ENCODE peak calls at places on chromosomes 5 and 9, in five cellular contexts. One of them, this sample, is unnamed.

GRCh38 chr9:91298304-91298703 is 63.4 kb downstream of the AUH start:
- DNase-seq in brain microvascular endothelial cell: peak
- DNase-seq in left kidney: peak
- DNase-seq in NCI-H1092: no peak
- DNase-seq in stimulated activated naive CD8-positive, alpha-beta T cell treated with anti-CD3 and anti-CD28 coated beads, Interleukin-15, amount 100 ng/mL, for 72 hours: no peak
- DNase-seq in this sample: no peak

GRCh38 chr5:179346401-179346800 is 1.1 kb upstream of the ADAMTS2 start:
- DNase-seq in brain microvascular endothelial cell: peak
- DNase-seq in left kidney: no peak
- DNase-seq in NCI-H1092: no peak
- DNase-seq in stimulated activated naive CD8-positive, alpha-beta T cell treated with anti-CD3 and anti-CD28 coated beads, Interleukin-15, amount 100 ng/mL, for 72 hours: no peak
- DNase-seq in this sample: no peak

GRCh38 chr5:179273074-179273435 is 72.2 kb downstream of the ADAMTS2 start:
- DNase-seq in brain microvascular endothelial cell: no peak
- DNase-seq in left kidney: no peak
- DNase-seq in NCI-H1092: no peak
- DNase-seq in stimulated activated naive CD8-positive, alpha-beta T cell treated with anti-CD3 and anti-CD28 coated beads, Interleukin-15, amount 100 ng/mL, for 72 hours: no peak
- DNase-seq in this sample: no peak

GRCh38 chr5:150208187-150209015 is 18.5 kb downstream of the SLC6A7 start:
- DNase-seq in brain microvascular endothelial cell: peak
- DNase-seq in left kidney: no peak
- DNase-seq in NCI-H1092: no peak
- DNase-seq in stimulated activated naive CD8-positive, alpha-beta T cell treated with anti-CD3 and anti-CD28 coated beads, Interleukin-15, amount 100 ng/mL, for 72 hours: no peak
- DNase-seq in this sample: no peak

GRCh38 chr5:38250752-38251448 is 7.5 kb upstream of the EGFLAM start:
- DNase-seq in brain microvascular endothelial cell: no peak
- DNase-seq in left kidney: no peak
- DNase-seq in NCI-H1092: no peak
- DNase-seq in stimulated activated naive CD8-positive, alpha-beta T cell treated with anti-CD3 and anti-CD28 coated beads, Interleukin-15, amount 100 ng/mL, for 72 hours: no peak
- DNase-seq in this sample: no peak

GRCh38 chr5:65261499-65261898 is 220.2 kb downstream of the ADAMTS6 start:
- DNase-seq in brain microvascular endothelial cell: no peak
- DNase-seq in left kidney: no peak
- DNase-seq in NCI-H1092: no peak
- DNase-seq in stimulated activated naive CD8-positive, alpha-beta T cell treated with anti-CD3 and anti-CD28 coated beads, Interleukin-15, amount 100 ng/mL, for 72 hours: no peak
- DNase-seq in this sample: peak

GRCh38 chr9:131668057-131668438 is 71.8 kb downstream of the RAPGEF1 start:
- DNase-seq in brain microvascular endothelial cell: no peak
- DNase-seq in left kidney: no peak
- DNase-seq in NCI-H1092: no peak
- DNase-seq in stimulated activated naive CD8-positive, alpha-beta T cell treated with anti-CD3 and anti-CD28 coated beads, Interleukin-15, amount 100 ng/mL, for 72 hours: no peak
- DNase-seq in this sample: no peak

GRCh38 chr5:1385395-1386273 is 40.7 kb upstream of the CLPTM1L start:
- DNase-seq in brain microvascular endothelial cell: peak
- DNase-seq in left kidney: peak
- DNase-seq in NCI-H1092: peak
- DNase-seq in stimulated activated naive CD8-positive, alpha-beta T cell treated with anti-CD3 and anti-CD28 coated beads, Interleukin-15, amount 100 ng/mL, for 72 hours: peak
- DNase-seq in this sample: peak

GRCh38 chr9:128409450-128409849 is 11.2 kb upstream of the CERCAM start:
- DNase-seq in brain microvascular endothelial cell: no peak
- DNase-seq in left kidney: no peak
- DNase-seq in NCI-H1092: no peak
- DNase-seq in stimulated activated naive CD8-positive, alpha-beta T cell treated with anti-CD3 and anti-CD28 coated beads, Interleukin-15, amount 100 ng/mL, for 72 hours: no peak
- DNase-seq in this sample: no peak

GRCh38 chr9:78121488-78121887 is 89.9 kb upstream of the GNAQ start:
- DNase-seq in brain microvascular endothelial cell: peak
- DNase-seq in left kidney: peak
- DNase-seq in NCI-H1092: peak
- DNase-seq in stimulated activated naive CD8-positive, alpha-beta T cell treated with anti-CD3 and anti-CD28 coated beads, Interleukin-15, amount 100 ng/mL, for 72 hours: peak
- DNase-seq in this sample: peak

GRCh38 chr5:27403248-27403882 is 365.0 kb upstream of the CDH9 start:
- DNase-seq in brain microvascular endothelial cell: no peak
- DNase-seq in left kidney: no peak
- DNase-seq in NCI-H1092: no peak
- DNase-seq in stimulated activated naive CD8-positive, alpha-beta T cell treated with anti-CD3 and anti-CD28 coated beads, Interleukin-15, amount 100 ng/mL, for 72 hours: no peak
- DNase-seq in this sample: no peak

GRCh38 chr9:135607401-135608293 is 31.7 kb downstream of the GLT6D1 start:
- DNase-seq in brain microvascular endothelial cell: no peak
- DNase-seq in left kidney: no peak
- DNase-seq in NCI-H1092: no peak
- DNase-seq in stimulated activated naive CD8-positive, alpha-beta T cell treated with anti-CD3 and anti-CD28 coated beads, Interleukin-15, amount 100 ng/mL, for 72 hours: no peak
- DNase-seq in this sample: no peak

GRCh38 chr5:116669261-116670049 is 94.8 kb upstream of the SEMA6A start:
- DNase-seq in brain microvascular endothelial cell: no peak
- DNase-seq in left kidney: peak
- DNase-seq in NCI-H1092: no peak
- DNase-seq in stimulated activated naive CD8-positive, alpha-beta T cell treated with anti-CD3 and anti-CD28 coated beads, Interleukin-15, amount 100 ng/mL, for 72 hours: no peak
- DNase-seq in this sample: no peak

GRCh38 chr5:112795944-112796678 is 58.4 kb downstream of the APC start:
- DNase-seq in brain microvascular endothelial cell: no peak
- DNase-seq in left kidney: no peak
- DNase-seq in NCI-H1092: no peak
- DNase-seq in stimulated activated naive CD8-positive, alpha-beta T cell treated with anti-CD3 and anti-CD28 coated beads, Interleukin-15, amount 100 ng/mL, for 72 hours: no peak
- DNase-seq in this sample: peak

GRCh38 chr5:141714542-141715303 is 32.7 kb upstream of the ARAP3 start:
- DNase-seq in brain microvascular endothelial cell: no peak
- DNase-seq in left kidney: no peak
- DNase-seq in NCI-H1092: no peak
- DNase-seq in stimulated activated naive CD8-positive, alpha-beta T cell treated with anti-CD3 and anti-CD28 coated beads, Interleukin-15, amount 100 ng/mL, for 72 hours: no peak
- DNase-seq in this sample: no peak

GRCh38 chr5:177098103-177098771 is 11.5 kb downstream of the FGFR4 start:
- DNase-seq in brain microvascular endothelial cell: no peak
- DNase-seq in left kidney: peak
- DNase-seq in NCI-H1092: no peak
- DNase-seq in stimulated activated naive CD8-positive, alpha-beta T cell treated with anti-CD3 and anti-CD28 coated beads, Interleukin-15, amount 100 ng/mL, for 72 hours: no peak
- DNase-seq in this sample: no peak

GRCh38 chr5:920321-920720 is 27.6 kb downstream of the TRIP13 start:
- DNase-seq in brain microvascular endothelial cell: no peak
- DNase-seq in left kidney: no peak
- DNase-seq in NCI-H1092: no peak
- DNase-seq in stimulated activated naive CD8-positive, alpha-beta T cell treated with anti-CD3 and anti-CD28 coated beads, Interleukin-15, amount 100 ng/mL, for 72 hours: no peak
- DNase-seq in this sample: no peak

GRCh38 chr9:108156270-108156998 is 666.9 kb upstream of the KLF4 start:
- DNase-seq in brain microvascular endothelial cell: no peak
- DNase-seq in left kidney: no peak
- DNase-seq in NCI-H1092: no peak
- DNase-seq in stimulated activated naive CD8-positive, alpha-beta T cell treated with anti-CD3 and anti-CD28 coated beads, Interleukin-15, amount 100 ng/mL, for 72 hours: no peak
- DNase-seq in this sample: no peak

GRCh38 chr9:69174645-69175487 is 789 bp downstream of the TJP2 start:
- DNase-seq in brain microvascular endothelial cell: peak
- DNase-seq in left kidney: peak
- DNase-seq in NCI-H1092: no peak
- DNase-seq in stimulated activated naive CD8-positive, alpha-beta T cell treated with anti-CD3 and anti-CD28 coated beads, Interleukin-15, amount 100 ng/mL, for 72 hours: peak
- DNase-seq in this sample: peak

GRCh38 chr5:17317499-17317898 is 100.1 kb downstream of the BASP1 start:
- DNase-seq in brain microvascular endothelial cell: no peak
- DNase-seq in left kidney: no peak
- DNase-seq in NCI-H1092: no peak
- DNase-seq in stimulated activated naive CD8-positive, alpha-beta T cell treated with anti-CD3 and anti-CD28 coated beads, Interleukin-15, amount 100 ng/mL, for 72 hours: no peak
- DNase-seq in this sample: no peak

GRCh38 chr5:68711311-68712200 is 382.3 kb upstream of the SLC30A5 start:
- DNase-seq in brain microvascular endothelial cell: no peak
- DNase-seq in left kidney: no peak
- DNase-seq in NCI-H1092: no peak
- DNase-seq in stimulated activated naive CD8-positive, alpha-beta T cell treated with anti-CD3 and anti-CD28 coated beads, Interleukin-15, amount 100 ng/mL, for 72 hours: no peak
- DNase-seq in this sample: no peak

GRCh38 chr9:8895498-8896224 is 1096.1 kb upstream of the DMAC1 start:
- DNase-seq in brain microvascular endothelial cell: peak
- DNase-seq in left kidney: peak
- DNase-seq in NCI-H1092: peak
- DNase-seq in stimulated activated naive CD8-positive, alpha-beta T cell treated with anti-CD3 and anti-CD28 coated beads, Interleukin-15, amount 100 ng/mL, for 72 hours: no peak
- DNase-seq in this sample: peak

GRCh38 chr5:27571681-27572080 is 533.3 kb upstream of the CDH9 start:
- DNase-seq in brain microvascular endothelial cell: no peak
- DNase-seq in left kidney: no peak
- DNase-seq in NCI-H1092: no peak
- DNase-seq in stimulated activated naive CD8-positive, alpha-beta T cell treated with anti-CD3 and anti-CD28 coated beads, Interleukin-15, amount 100 ng/mL, for 72 hours: no peak
- DNase-seq in this sample: no peak

GRCh38 chr5:60196382-60197113 is 303.0 kb upstream of the PDE4D start:
- DNase-seq in brain microvascular endothelial cell: peak
- DNase-seq in left kidney: no peak
- DNase-seq in NCI-H1092: no peak
- DNase-seq in stimulated activated naive CD8-positive, alpha-beta T cell treated with anti-CD3 and anti-CD28 coated beads, Interleukin-15, amount 100 ng/mL, for 72 hours: no peak
- DNase-seq in this sample: peak

GRCh38 chr5:170614071-170614490 is 110.3 kb downstream of the KCNIP1 start:
- DNase-seq in brain microvascular endothelial cell: no peak
- DNase-seq in left kidney: no peak
- DNase-seq in NCI-H1092: no peak
- DNase-seq in stimulated activated naive CD8-positive, alpha-beta T cell treated with anti-CD3 and anti-CD28 coated beads, Interleukin-15, amount 100 ng/mL, for 72 hours: no peak
- DNase-seq in this sample: no peak

GRCh38 chr5:101123365-101123764 is 220.3 kb upstream of the ST8SIA4 start:
- DNase-seq in brain microvascular endothelial cell: no peak
- DNase-seq in left kidney: no peak
- DNase-seq in NCI-H1092: no peak
- DNase-seq in stimulated activated naive CD8-positive, alpha-beta T cell treated with anti-CD3 and anti-CD28 coated beads, Interleukin-15, amount 100 ng/mL, for 72 hours: no peak
- DNase-seq in this sample: no peak

GRCh38 chr5:17374157-17374556 is 123.9 kb upstream of the TAF11L2 start:
- DNase-seq in brain microvascular endothelial cell: peak
- DNase-seq in left kidney: no peak
- DNase-seq in NCI-H1092: no peak
- DNase-seq in stimulated activated naive CD8-positive, alpha-beta T cell treated with anti-CD3 and anti-CD28 coated beads, Interleukin-15, amount 100 ng/mL, for 72 hours: no peak
- DNase-seq in this sample: no peak

GRCh38 chr5:147479431-147479830 is 30.4 kb downstream of the DPYSL3 start:
- DNase-seq in brain microvascular endothelial cell: no peak
- DNase-seq in left kidney: no peak
- DNase-seq in NCI-H1092: no peak
- DNase-seq in stimulated activated naive CD8-positive, alpha-beta T cell treated with anti-CD3 and anti-CD28 coated beads, Interleukin-15, amount 100 ng/mL, for 72 hours: no peak
- DNase-seq in this sample: no peak

GRCh38 chr5:68378204-68378830 is 162.8 kb downstream of the PIK3R1 start:
- DNase-seq in brain microvascular endothelial cell: no peak
- DNase-seq in left kidney: no peak
- DNase-seq in NCI-H1092: no peak
- DNase-seq in stimulated activated naive CD8-positive, alpha-beta T cell treated with anti-CD3 and anti-CD28 coated beads, Interleukin-15, amount 100 ng/mL, for 72 hours: peak
- DNase-seq in this sample: no peak

GRCh38 chr9:114524401-114524800 is 19.1 kb upstream of the WHRN start:
- DNase-seq in brain microvascular endothelial cell: no peak
- DNase-seq in left kidney: peak
- DNase-seq in NCI-H1092: no peak
- DNase-seq in stimulated activated naive CD8-positive, alpha-beta T cell treated with anti-CD3 and anti-CD28 coated beads, Interleukin-15, amount 100 ng/mL, for 72 hours: no peak
- DNase-seq in this sample: no peak

GRCh38 chr9:106916491-106917235 is 53.7 kb downstream of the ZNF462 start:
- DNase-seq in brain microvascular endothelial cell: peak
- DNase-seq in left kidney: peak
- DNase-seq in NCI-H1092: no peak
- DNase-seq in stimulated activated naive CD8-positive, alpha-beta T cell treated with anti-CD3 and anti-CD28 coated beads, Interleukin-15, amount 100 ng/mL, for 72 hours: no peak
- DNase-seq in this sample: peak

GRCh38 chr9:74846771-74847170 is 41.0 kb downstream of the TRPM6 start:
- DNase-seq in brain microvascular endothelial cell: no peak
- DNase-seq in left kidney: no peak
- DNase-seq in NCI-H1092: no peak
- DNase-seq in stimulated activated naive CD8-positive, alpha-beta T cell treated with anti-CD3 and anti-CD28 coated beads, Interleukin-15, amount 100 ng/mL, for 72 hours: no peak
- DNase-seq in this sample: no peak

GRCh38 chr9:88074931-88075330 is 63.3 kb downstream of the SPATA31C2 start:
- DNase-seq in brain microvascular endothelial cell: no peak
- DNase-seq in left kidney: no peak
- DNase-seq in NCI-H1092: no peak
- DNase-seq in stimulated activated naive CD8-positive, alpha-beta T cell treated with anti-CD3 and anti-CD28 coated beads, Interleukin-15, amount 100 ng/mL, for 72 hours: no peak
- DNase-seq in this sample: no peak

GRCh38 chr5:43582082-43583005 is 20.6 kb upstream of the NNT start:
- DNase-seq in brain microvascular endothelial cell: no peak
- DNase-seq in left kidney: no peak
- DNase-seq in NCI-H1092: no peak
- DNase-seq in stimulated activated naive CD8-positive, alpha-beta T cell treated with anti-CD3 and anti-CD28 coated beads, Interleukin-15, amount 100 ng/mL, for 72 hours: no peak
- DNase-seq in this sample: no peak

GRCh38 chr5:73820321-73820720 is 194.3 kb downstream of the ARHGEF28 start:
- DNase-seq in brain microvascular endothelial cell: no peak
- DNase-seq in left kidney: no peak
- DNase-seq in NCI-H1092: no peak
- DNase-seq in stimulated activated naive CD8-positive, alpha-beta T cell treated with anti-CD3 and anti-CD28 coated beads, Interleukin-15, amount 100 ng/mL, for 72 hours: no peak
- DNase-seq in this sample: no peak

GRCh38 chr5:157198277-157199058 is 17.8 kb downstream of the ITK start:
- DNase-seq in brain microvascular endothelial cell: no peak
- DNase-seq in left kidney: no peak
- DNase-seq in NCI-H1092: no peak
- DNase-seq in stimulated activated naive CD8-positive, alpha-beta T cell treated with anti-CD3 and anti-CD28 coated beads, Interleukin-15, amount 100 ng/mL, for 72 hours: peak
- DNase-seq in this sample: no peak

GRCh38 chr5:15691536-15691935 is 191.6 kb downstream of the FBXL7 start:
- DNase-seq in brain microvascular endothelial cell: no peak
- DNase-seq in left kidney: no peak
- DNase-seq in NCI-H1092: no peak
- DNase-seq in stimulated activated naive CD8-positive, alpha-beta T cell treated with anti-CD3 and anti-CD28 coated beads, Interleukin-15, amount 100 ng/mL, for 72 hours: no peak
- DNase-seq in this sample: no peak

This sample was measured in endothelial cell of umbilical vein.